ENCODE peak calls at places on chromosomes 2 and 18, in nine cellular contexts. K is colonic mucosa, N is BE2C, F is K562, W is endodermal cell, U is HCT116, Q is A549, Y is aorta, Z is cardiac muscle cell. T is an unnamed sample. For H3K4me1 and H3K9me3, the result is how much of the 10 kb centered on the place peaks cover.

GRCh38 chr18:59784694-59785093 is 87.5 kb upstream of the CCBE1 start:
- DNase-seq in U (no peak), F (no peak), W (no peak), Y (no peak), Z (no peak), K (no peak), Q (no peak), N (no peak), T (no peak)

GRCh38 chr18:56161604-56162003 is 476.8 kb downstream of the TXNL1 start:
- DNase-seq in Y (no peak), Q (no peak), U (no peak), K (no peak), W (no peak), F (no peak), N (no peak), Z (peak), T (no peak)

GRCh38 chr2:238106698-238107524 is 6.8 kb downstream of the ESPNL start:
- DNase-seq in N (peak), Y (peak), F (peak), Q (no peak), K (no peak), U (no peak), Z (no peak), W (peak), T (no peak)

GRCh38 chr2:134917958-134918517 is 584 bp upstream of the CCNT2 start:
- DNase-seq in N (no peak), W (no peak), F (no peak), Z (no peak), U (no peak), K (no peak), Y (no peak), Q (no peak), T (peak)

GRCh38 chr18:78069784-78070664 is 820.4 kb downstream of the GALR1 start:
- DNase-seq in K (no peak), Z (no peak), U (no peak), W (no peak), F (no peak), N (no peak), Y (no peak), Q (no peak), T (no peak)

GRCh38 chr2:174013310-174013751 is 48.2 kb upstream of the SP3 start:
- DNase-seq in K (no peak), U (no peak), Y (peak), W (no peak), Z (peak), Q (no peak), N (no peak), F (no peak), T (no peak)

GRCh38 chr2:55163895-55164509 is 68.1 kb downstream of the CLHC1 start:
- DNase-seq in Y (no peak), W (no peak), F (no peak), Q (no peak), U (no peak), K (no peak), N (no peak), Z (no peak), T (no peak)

GRCh38 chr2:105744091-105744908 is 412 bp upstream of the NCK2 start:
- DNase-seq in F (peak), U (no peak), Q (peak), Y (peak), K (peak), Z (peak), W (peak), N (peak), T (peak)

GRCh38 chr2:45353879-45354278 is 257.2 kb downstream of the SRBD1 start:
- DNase-seq in Y (no peak), U (no peak), K (no peak), N (no peak), F (no peak), Q (peak), W (no peak), Z (peak), T (no peak)

GRCh38 chr18:10388380-10388779 is 66.1 kb upstream of the APCDD1 start:
- DNase-seq in Q (no peak), U (no peak), K (no peak), Y (no peak), N (no peak), F (no peak), Z (no peak), W (no peak), T (no peak)

GRCh38 chr2:23475036-23475435 is 90.1 kb downstream of the KLHL29 start:
- DNase-seq in N (no peak), W (peak), U (no peak), Z (no peak), Y (no peak), Q (no peak), K (no peak), F (no peak), T (peak)

GRCh38 chr2:230821991-230822520 is 42.7 kb upstream of the ITM2C start:
- DNase-seq in K (no peak), F (no peak), U (no peak), Q (no peak), W (no peak), Z (no peak), Y (no peak), N (no peak), T (no peak)

GRCh38 chr2:143937563-143938346 is 582.2 kb downstream of the ZEB2 start:
- DNase-seq in W (peak), Q (no peak), Y (no peak), F (no peak), N (peak), U (no peak), K (no peak), Z (peak), T (peak)

GRCh38 chr2:48901015-48901343 is 145.5 kb upstream of the LHCGR start:
- DNase-seq in N (no peak), W (no peak), Q (no peak), Z (no peak), Y (no peak), F (no peak), U (no peak), K (no peak), T (no peak)

GRCh38 chr18:29439398-29439797 is 1262.5 kb upstream of the CDH2 start:
- DNase-seq in N (no peak), Q (no peak), F (no peak), Y (no peak), K (no peak), Z (no peak), W (no peak), U (no peak), T (no peak)

GRCh38 chr2:27954771-27955384 is 64.3 kb downstream of the BABAM2 start:
- DNase-seq in Y (peak), F (no peak), Q (peak), N (peak), K (peak), W (no peak), Z (peak), U (no peak), T (no peak)

GRCh38 chr2:109447251-109447661 is 166.5 kb downstream of the SEPTIN10 start:
- DNase-seq in Y (peak), K (no peak), W (peak), U (no peak), F (no peak), Z (peak), Q (no peak), N (no peak), T (no peak)

GRCh38 chr2:219248845-219249202 is 3.5 kb downstream of the STK16 start:
- DNase-seq in N (no peak), F (no peak), W (no peak), K (no peak), U (no peak), Y (no peak), Q (no peak), Z (no peak), T (no peak)
- H3K4me1 ChIP-seq in N (under half), F (half or more), W (under half), K (under half), U (under half), Y (under half), Q (half or more), Z (under half), T (under half)

GRCh38 chr2:38095996-38096861 is 20.3 kb upstream of the CYP1B1 start:
- DNase-seq in N (no peak), K (no peak), F (no peak), Y (no peak), U (no peak), Z (peak), Q (peak), W (peak), T (peak)
- H3K4me3 ChIP-seq in N (no peak), K (no peak), F (no peak), Y (no peak), U (no peak), Z (no peak), Q (no peak), W (peak), T (no peak)

GRCh38 chr2:127373362-127374083 is 14.3 kb downstream of the MAP3K2 start:
- DNase-seq in W (no peak), Z (no peak), F (no peak), Q (no peak), K (no peak), N (no peak), U (no peak), Y (no peak), T (no peak)
- H3K9me3 ChIP-seq in W (half or more), Z (under half), F (under half), Q (under half), K (under half), N (under half), U (under half), Y (under half), T (under half)

DNA sequence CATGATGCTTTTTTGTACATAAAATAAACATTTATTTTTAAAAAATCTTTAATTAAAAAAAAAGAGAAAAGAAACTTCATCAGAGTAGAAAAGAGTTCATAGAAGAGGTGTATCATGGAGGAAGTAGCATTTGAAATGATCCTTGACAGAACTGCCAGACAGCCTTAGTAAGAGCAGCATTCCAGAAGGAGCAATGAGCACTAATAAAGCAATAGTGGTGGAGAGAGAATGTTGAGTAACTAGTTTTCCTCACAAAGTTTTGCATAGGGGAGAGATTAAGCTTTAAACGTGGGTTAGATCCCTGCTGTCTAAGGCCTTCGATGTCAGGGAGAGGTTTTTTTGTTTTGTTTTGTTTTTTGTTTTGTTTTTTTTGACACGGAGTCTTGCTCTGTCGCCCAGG is 29.8 kb upstream of the METTL21A start:
- DNase-seq in W (no peak), N (no peak), Q (no peak), Z (no peak), F (no peak), K (no peak), Y (no peak), U (no peak), T (no peak)
- H3K4me1 ChIP-seq in W (under half), N (under half), Q (under half), Z (under half), F (under half), K (under half), Y (under half), U (under half), T (under half)